ENCODE peak calls at places on chromosome 15, in four cellular contexts. B is heart right ventricle, V is lung, U is kidney. I is an unnamed sample.

GRCh38 chr15:81888748-81889479 is 156.9 kb downstream of the MEX3B start:
- DNase-seq in V (no peak), U (no peak), B (no peak), I (no peak)

GRCh38 chr15:73867956-73868355 is 5.4 kb upstream of the TBC1D21 start:
- DNase-seq in V (no peak), U (no peak), B (no peak), I (no peak)

GRCh38 chr15:73464602-73465001 is 21.6 kb downstream of the REC114 start:
- DNase-seq in V (no peak), B (no peak), U (no peak), I (no peak)

GRCh38 chr15:43920815-43921214 is 94.0 kb downstream of the WDR76 start:
- DNase-seq in V (no peak), U (no peak), B (no peak), I (no peak)

GRCh38 chr15:38149315-38149714 is 103.3 kb upstream of the SPRED1 start:
- DNase-seq in U (no peak), B (no peak), V (no peak), I (no peak)

GRCh38 chr15:59388670-59389069 is 16.0 kb upstream of the MYO1E start:
- DNase-seq in V (no peak), U (no peak), B (no peak), I (no peak)

GRCh38 chr15:48250640-48251076 is 44.6 kb downstream of the SLC12A1 start:
- DNase-seq in B (no peak), U (no peak), V (no peak), I (no peak)

GRCh38 chr15:70504305-70504951 is 258.9 kb downstream of the UACA start:
- DNase-seq in B (peak), U (peak), V (no peak), I (peak)

GRCh38 chr15:83611312-83611711 is 42.6 kb upstream of the ADAMTSL3 start:
- DNase-seq in V (no peak), B (no peak), U (no peak), I (no peak)

GRCh38 chr15:73968461-73968860 is 23.6 kb downstream of the STOML1 start:
- DNase-seq in V (no peak), U (no peak), B (no peak), I (no peak)

GRCh38 chr15:37793851-37794250 is 140.6 kb upstream of the TMCO5A start:
- DNase-seq in B (no peak), U (no peak), V (no peak), I (no peak)

GRCh38 chr15:48292458-48292857 is 38.8 kb upstream of the DUT start:
- DNase-seq in V (no peak), B (no peak), U (no peak), I (no peak)

GRCh38 chr15:78077053-78077859 is at the start of gene TBC1D2B:
- DNase-seq in U (peak), B (peak), V (peak), I (no peak)

GRCh38 chr15:74454764-74455500 is 6.0 kb downstream of the UBL7 start:
- DNase-seq in U (no peak), V (no peak), B (no peak), I (no peak)

GRCh38 chr15:25661898-25662297 is 201.2 kb downstream of the ATP10A start:
- DNase-seq in B (no peak), V (no peak), U (no peak), I (no peak)

GRCh38 chr15:76340802-76341365 is 4.3 kb downstream of the ISL2 start:
- DNase-seq in B (no peak), V (no peak), U (no peak), I (no peak)

GRCh38 chr15:76147906-76148553 is 88.2 kb downstream of the TMEM266 start:
- DNase-seq in U (peak), V (peak), B (peak), I (no peak)

GRCh38 chr15:83320831-83321230 is 36.4 kb upstream of the BNC1 start:
- DNase-seq in B (no peak), V (no peak), U (no peak), I (no peak)

GRCh38 chr15:71448688-71449114 is 333.4 kb downstream of the THSD4 start:
- DNase-seq in V (peak), B (no peak), U (no peak), I (no peak)

GRCh38 chr15:85118581-85118980 is 136.9 kb downstream of the PDE8A start:
- DNase-seq in U (no peak), B (no peak), V (peak), I (no peak)

GRCh38 chr15:62439543-62440016 is 274.5 kb upstream of the C2CD4B start:
- DNase-seq in V (no peak), B (no peak), U (no peak), I (no peak)

GRCh38 chr15:80556694-80557367 is 138.3 kb upstream of the ABHD17C start:
- DNase-seq in U (no peak), B (no peak), V (peak), I (no peak)

GRCh38 chr15:42121021-42121420 is 26.7 kb upstream of the PLA2G4D start:
- DNase-seq in B (no peak), U (no peak), V (no peak), I (no peak)

GRCh38 chr15:34365836-34366235 is 1.2 kb downstream of the LPCAT4 start:
- DNase-seq in B (no peak), V (no peak), U (no peak), I (no peak)

GRCh38 chr15:49826640-49827281 is 205.9 kb downstream of the DTWD1 start:
- DNase-seq in U (no peak), B (no peak), V (no peak), I (no peak)

GRCh38 chr15:80803580-80804525 is 24.7 kb downstream of the CEMIP start:
- DNase-seq in B (no peak), V (no peak), U (no peak), I (no peak)

GRCh38 chr15:77528968-77529319 is 103.8 kb downstream of the LINGO1 start:
- DNase-seq in V (no peak), B (no peak), U (no peak), I (no peak)

GRCh38 chr15:49415638-49416037 is 7.4 kb upstream of the FGF7 start:
- DNase-seq in B (no peak), V (no peak), U (no peak), I (no peak)

GRCh38 chr15:62223020-62223419 is 57.9 kb upstream of the C2CD4B start:
- DNase-seq in B (no peak), U (no peak), V (no peak), I (no peak)

GRCh38 chr15:93485922-93486327 is 396.9 kb upstream of the RGMA start:
- DNase-seq in B (peak), U (no peak), V (no peak), I (no peak)

GRCh38 chr15:41851167-41851523 is 12.5 kb downstream of the PLA2G4B start:
- DNase-seq in B (no peak), U (no peak), V (no peak), I (no peak)

GRCh38 chr15:34708422-34708821 is 46.4 kb downstream of the GJD2 start:
- DNase-seq in U (no peak), V (no peak), B (no peak), I (no peak)

GRCh38 chr15:100468265-100468664 is 60.5 kb downstream of the CERS3 start:
- DNase-seq in V (no peak), U (no peak), B (peak), I (no peak)

GRCh38 chr15:72873379-72874233 is 90.0 kb upstream of the ADPGK start:
- DNase-seq in U (no peak), V (no peak), B (no peak), I (no peak)

GRCh38 chr15:68585574-68586273 is 6.9 kb downstream of the CORO2B start:
- DNase-seq in B (no peak), U (no peak), V (no peak), I (no peak)

DNA sequence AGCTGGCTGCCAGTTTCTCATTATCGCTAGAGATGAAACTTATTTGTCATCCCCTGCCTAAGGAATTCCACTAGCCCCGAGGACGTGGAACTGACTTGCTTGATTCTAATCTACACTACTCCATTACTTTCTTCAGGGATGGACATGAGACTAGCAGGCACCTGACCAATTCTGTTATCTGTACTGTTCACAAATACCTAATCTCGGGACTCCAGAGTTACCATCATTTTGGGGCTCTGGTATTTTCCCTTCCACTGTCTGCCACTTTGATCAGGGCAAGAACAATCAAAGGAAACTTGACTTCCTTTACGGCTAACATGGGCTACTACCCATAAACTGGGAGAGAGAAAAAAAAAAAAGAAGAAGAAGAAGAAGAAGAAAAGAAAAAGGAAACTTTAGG is 27.8 kb downstream of the BMF start:
- DNase-seq in V (no peak), U (no peak), B (no peak), I (no peak)
- H3K4me3 ChIP-seq in V (no peak), U (peak), B (peak), I (peak)

GRCh38 chr15:101725073-101725472 is 800 bp upstream of the TARS3 start:
- DNase-seq in B (no peak), U (no peak), V (no peak), I (no peak)
- H3K4me3 ChIP-seq in B (no peak), U (no peak), V (no peak), I (no peak)

GRCh38 chr15:65180167-65180566 is 5.0 kb downstream of the CLPX start:
- DNase-seq in V (no peak), B (no peak), U (no peak), I (no peak)

GRCh38 chr15:65184944-65185717 is at the start of gene CLPX:
- DNase-seq in V (peak), B (peak), U (peak), I (peak)

GRCh38 chr15:65183847-65184159 is 1.3 kb downstream of the CLPX start:
- DNase-seq in V (no peak), B (no peak), U (no peak), I (no peak)

GRCh38 chr15:65184305-65184943 is 718 bp downstream of the CLPX start:
- DNase-seq in V (peak), B (peak), U (peak), I (no peak)

GRCh38 chr15:65182538-65182937 is 2.6 kb downstream of the CLPX start:
- DNase-seq in B (no peak), U (no peak), V (no peak), I (no peak)
- H3K4me3 ChIP-seq in B (no peak), U (peak), V (no peak), I (peak)

GRCh38 chr15:29568840-29569532 is 253.3 kb downstream of the TJP1 start:
- DNase-seq in U (no peak), B (no peak), V (no peak), I (no peak)
- H3K4me3 ChIP-seq in U (peak), B (no peak), V (no peak), I (no peak)

DNA sequence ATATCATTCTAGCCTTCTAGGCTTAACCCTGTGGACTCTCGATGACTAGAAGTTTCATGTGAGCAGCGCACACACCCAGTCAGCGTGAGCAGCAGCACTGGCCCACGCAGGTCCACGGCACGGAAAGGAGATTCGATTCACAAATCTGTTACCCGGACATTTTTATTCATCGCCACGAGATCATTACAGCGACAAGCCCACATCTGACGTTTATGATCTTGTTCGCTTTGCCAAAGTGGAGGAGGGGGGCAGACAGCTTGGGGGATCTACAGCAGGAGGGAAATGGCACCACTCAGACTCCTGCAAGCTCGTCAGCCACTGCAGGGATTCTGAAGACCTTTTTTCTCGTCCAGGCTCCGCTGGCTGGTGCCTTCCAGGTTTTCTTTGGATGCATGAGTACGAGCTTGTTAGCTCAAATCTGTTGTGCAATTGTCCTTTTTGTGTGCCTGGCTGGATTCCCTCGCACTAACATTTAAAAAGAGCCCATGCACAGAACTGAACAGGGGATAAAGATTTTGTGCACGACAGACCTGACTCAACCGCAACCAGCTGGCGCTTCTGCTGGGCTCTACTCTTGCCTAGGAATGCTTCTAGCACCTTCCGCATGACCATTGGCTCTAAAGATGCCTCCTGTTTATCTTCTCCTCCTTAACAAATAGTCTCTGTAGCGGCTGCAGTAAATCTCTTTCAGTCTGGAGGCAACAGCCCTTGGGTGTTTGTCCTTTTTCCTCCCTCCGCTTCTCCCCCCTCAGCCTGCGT is 938.5 kb downstream of the MCTP2 start:
- DNase-seq in U (no peak), B (no peak), V (no peak), I (no peak)
- H3K4me3 ChIP-seq in U (no peak), B (no peak), V (no peak), I (peak)

GRCh38 chr15:23690015-23690414 is 2.9 kb upstream of the NDN start:
- DNase-seq in U (no peak), B (no peak), V (no peak), I (no peak)
- H3K4me3 ChIP-seq in U (no peak), B (no peak), V (no peak), I (no peak)

GRCh38 chr15:61196156-61196555 is 32.9 kb downstream of the RORA start:
- DNase-seq in V (no peak), U (no peak), B (no peak), I (no peak)
- H3K4me3 ChIP-seq in V (no peak), U (no peak), B (no peak), I (no peak)

GRCh38 chr15:57665939-57666338 is 40.6 kb upstream of the POLR2M start:
- DNase-seq in B (no peak), V (no peak), U (no peak), I (no peak)

GRCh38 chr15:57668074-57668473 is 38.4 kb upstream of the POLR2M start:
- DNase-seq in U (no peak), B (no peak), V (no peak), I (no peak)

GRCh38 chr15:57663262-57663661 is 43.3 kb upstream of the POLR2M start:
- DNase-seq in B (no peak), V (no peak), U (no peak), I (no peak)

GRCh38 chr15:57665187-57665586 is 41.3 kb upstream of the POLR2M start:
- DNase-seq in B (no peak), U (no peak), V (no peak), I (no peak)

DNA sequence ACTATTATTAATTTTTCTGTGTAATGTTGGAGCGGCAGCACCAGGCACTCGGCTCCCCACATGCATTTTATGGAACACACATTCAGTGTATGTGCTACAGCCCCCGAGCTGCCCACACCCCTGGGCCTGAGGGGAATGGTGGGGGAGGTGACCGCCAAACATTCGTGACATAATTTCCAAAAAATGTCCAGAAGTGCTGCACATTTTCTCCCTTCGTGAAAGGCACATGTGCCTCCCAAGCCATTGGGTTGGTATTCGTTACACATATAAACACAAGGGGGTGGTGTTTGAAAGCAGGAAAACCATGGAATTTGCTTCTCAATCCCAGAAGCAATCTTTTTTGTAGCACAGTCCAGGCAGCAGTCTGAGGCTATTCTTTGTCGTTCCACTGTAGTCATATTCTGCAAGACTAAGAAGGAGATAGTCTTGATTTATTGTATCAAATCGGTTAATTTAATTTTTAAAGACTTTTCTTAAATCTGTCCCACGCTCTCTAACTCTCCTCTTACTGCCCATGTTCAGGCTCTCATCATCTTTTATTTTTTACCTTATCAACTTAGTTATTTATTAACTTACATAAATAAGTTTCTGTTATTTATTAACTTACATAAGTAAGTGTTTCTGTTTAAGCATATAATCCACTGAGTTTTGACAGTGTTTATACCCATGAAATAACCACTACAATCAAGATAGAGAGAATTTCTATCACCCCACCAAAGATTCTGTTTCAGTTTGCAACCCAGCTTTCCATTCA is 39.2 kb upstream of the POLR2M start:
- DNase-seq in B (no peak), U (no peak), V (no peak), I (no peak)
- H3K4me3 ChIP-seq in B (no peak), U (peak), V (no peak), I (no peak)

DNA sequence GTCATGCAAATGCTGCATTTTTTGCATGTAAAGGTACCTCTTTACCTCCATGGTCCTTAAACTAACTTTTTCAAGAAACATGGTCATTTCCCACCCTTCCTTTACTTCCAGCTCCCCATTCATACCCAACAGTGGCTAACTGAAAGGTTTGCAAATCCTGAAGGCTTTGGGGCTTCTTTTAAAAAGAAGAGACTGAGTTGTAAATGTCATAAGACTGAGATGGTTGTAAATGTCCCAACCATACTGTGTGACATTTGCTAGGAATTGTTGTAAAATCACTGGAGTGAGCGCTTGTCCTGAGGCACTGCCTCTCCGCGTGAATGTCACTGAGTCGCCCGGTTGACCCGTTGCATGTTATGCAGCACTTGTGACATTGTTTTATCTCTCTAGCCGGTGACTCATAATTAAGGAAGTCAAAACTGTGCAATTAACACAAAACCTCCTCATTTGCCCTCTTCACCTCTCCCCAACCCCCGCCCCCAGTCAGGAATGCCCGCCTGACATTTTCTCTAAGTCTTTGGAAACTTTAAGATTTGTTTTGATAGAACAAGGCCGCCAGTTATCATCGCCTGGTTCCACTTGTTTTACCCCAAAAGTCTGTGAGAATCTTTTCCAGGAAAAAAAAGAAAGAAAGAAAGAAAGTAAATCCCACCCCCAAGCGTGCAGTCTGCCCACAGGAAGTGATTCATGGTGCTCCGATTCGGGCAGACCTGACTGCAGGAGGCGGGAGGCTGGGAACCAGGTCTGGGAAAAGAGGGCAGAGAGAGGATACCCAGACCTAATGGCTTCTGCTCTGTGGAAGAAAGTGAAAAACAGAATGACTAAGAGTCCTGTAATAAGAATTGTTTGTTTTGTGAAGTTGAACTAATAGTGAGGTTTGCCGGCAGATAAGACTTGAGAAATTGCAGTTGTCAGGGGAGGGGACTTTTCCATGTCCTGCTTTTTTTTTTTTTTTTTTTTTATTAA is 84.7 kb downstream of the SMAD3 start:
- DNase-seq in U (peak), B (peak), V (peak), I (no peak)
- H3K4me3 ChIP-seq in U (no peak), B (no peak), V (no peak), I (peak)